ENCODE peak calls at places on chromosome 5, in six cellular contexts. V is cardiac muscle cell, C is endodermal cell, O is AG04450, L is Calu3, J is WTC11. T is an unnamed sample.

GRCh38 chr5:179226696-179227095 is 118.6 kb downstream of the ADAMTS2 start:
- DNase-seq in V (no peak), C (peak; percentile 17), O (no peak), L (no peak), J (peak; percentile 1), T (no peak)

GRCh38 chr5:170270670-170271069 is 26.9 kb downstream of the LCP2 start:
- DNase-seq in V (no peak), C (no peak), O (no peak), L (no peak), J (no peak), T (no peak)

GRCh38 chr5:56190500-56190899 is 42.6 kb downstream of the ANKRD55 start:
- DNase-seq in V (no peak), C (no peak), O (no peak), L (no peak), J (no peak), T (no peak)

GRCh38 chr5:154723740-154724505 is 31.3 kb upstream of the LARP1 start:
- DNase-seq in V (no peak), C (no peak), O (peak; percentile 24), L (no peak), J (no peak), T (no peak)

GRCh38 chr5:98106116-98107088 is 667.1 kb upstream of the RGMB start:
- DNase-seq in V (no peak), C (no peak), O (no peak), L (no peak), J (no peak), T (no peak)

GRCh38 chr5:116035123-116035522 is 2.9 kb downstream of the ARL14EPL start:
- DNase-seq in V (no peak), C (no peak), O (no peak), L (no peak), J (no peak), T (no peak)

GRCh38 chr5:93800988-93801811 is 59.8 kb upstream of the POU5F2 start:
- DNase-seq in V (peak; percentile 53), C (no peak), O (no peak), L (peak; percentile 58), J (no peak), T (peak; percentile 17)

GRCh38 chr5:173547579-173547978 is 68.9 kb downstream of the BOD1 start:
- DNase-seq in V (no peak), C (no peak), O (no peak), L (peak; percentile 14), J (no peak), T (peak; percentile 26)

GRCh38 chr5:72245517-72246238 is 74.4 kb downstream of the MRPS27 start:
- DNase-seq in V (peak; percentile 14), C (no peak), O (no peak), L (no peak), J (no peak), T (no peak)

GRCh38 chr5:34455096-34455495 is 201.0 kb upstream of the RAI14 start:
- DNase-seq in V (no peak), C (no peak), O (no peak), L (no peak), J (no peak), T (no peak)

GRCh38 chr5:1208743-1209551 is 7.6 kb downstream of the SLC6A19 start:
- DNase-seq in V (peak; percentile 52), C (no peak), O (no peak), L (peak; percentile 74), J (peak; percentile 18), T (no peak)

GRCh38 chr5:171629221-171630005 is 156.2 kb upstream of the SMIM23 start:
- DNase-seq in V (no peak), C (peak; percentile 54), O (no peak), L (no peak), J (no peak), T (no peak)
- TF ChIP-seq CTCF in V (no peak), C (no peak), O (no peak), L (no peak), J (no peak), T (no peak)

GRCh38 chr5:32794086-32794485 is 83.0 kb downstream of the NPR3 start:
- DNase-seq in V (no peak), C (peak; percentile 53), O (no peak), L (peak; percentile 18), J (no peak), T (no peak)
- TF ChIP-seq CTCF in V (peak; percentile 45), C (peak; percentile 66), O (peak; percentile 58), L (no peak), J (no peak), T (no peak)

DNA sequence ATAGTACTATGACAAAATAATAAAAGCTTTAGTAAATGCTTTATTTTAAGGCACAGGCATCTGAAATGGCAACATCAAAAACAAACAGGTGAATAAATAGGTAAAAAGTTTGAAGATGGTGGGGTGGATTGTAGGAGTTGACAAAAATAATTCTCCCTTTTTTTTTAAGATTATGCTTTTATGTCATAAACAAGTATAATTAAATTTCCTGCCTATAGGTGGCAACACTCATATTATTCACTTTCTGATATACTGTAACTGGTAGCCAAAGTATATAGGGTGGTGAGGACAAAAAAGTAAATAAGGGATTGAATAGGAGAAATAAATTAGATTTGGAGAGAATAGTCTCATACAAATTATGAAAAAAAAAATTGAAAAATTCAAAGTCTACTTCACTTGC is 120.0 kb upstream of the ACOT12 start:
- DNase-seq in V (no peak), C (no peak), O (no peak), L (no peak), J (no peak), T (no peak)
- TF ChIP-seq CTCF in V (peak; percentile 26), C (peak; percentile 9), O (peak; percentile 26), L (no peak), J (no peak), T (peak; percentile 15)

GRCh38 chr5:171418316-171418981 is 998 bp upstream of the FGF18 start:
- DNase-seq in V (peak; percentile 94), C (peak; percentile 98), O (peak; percentile 72), L (peak; percentile 91), J (peak; percentile 89), T (peak; percentile 88)

GRCh38 chr5:171419663-171420428 is 399 bp downstream of the FGF18 start:
- DNase-seq in V (peak; percentile 69), C (peak; percentile 83), O (no peak), L (peak; percentile 65), J (peak; percentile 52), T (peak; percentile 43)

GRCh38 chr5:171420429-171421231 is 1.2 kb downstream of the FGF18 start:
- DNase-seq in V (peak; percentile 81), C (peak; percentile 74), O (peak; percentile 67), L (peak; percentile 38), J (peak; percentile 26), T (no peak)

GRCh38 chr5:171421331-171422262 is 2.1 kb downstream of the FGF18 start:
- DNase-seq in V (no peak), C (peak; percentile 55), O (no peak), L (no peak), J (no peak), T (no peak)

DNA sequence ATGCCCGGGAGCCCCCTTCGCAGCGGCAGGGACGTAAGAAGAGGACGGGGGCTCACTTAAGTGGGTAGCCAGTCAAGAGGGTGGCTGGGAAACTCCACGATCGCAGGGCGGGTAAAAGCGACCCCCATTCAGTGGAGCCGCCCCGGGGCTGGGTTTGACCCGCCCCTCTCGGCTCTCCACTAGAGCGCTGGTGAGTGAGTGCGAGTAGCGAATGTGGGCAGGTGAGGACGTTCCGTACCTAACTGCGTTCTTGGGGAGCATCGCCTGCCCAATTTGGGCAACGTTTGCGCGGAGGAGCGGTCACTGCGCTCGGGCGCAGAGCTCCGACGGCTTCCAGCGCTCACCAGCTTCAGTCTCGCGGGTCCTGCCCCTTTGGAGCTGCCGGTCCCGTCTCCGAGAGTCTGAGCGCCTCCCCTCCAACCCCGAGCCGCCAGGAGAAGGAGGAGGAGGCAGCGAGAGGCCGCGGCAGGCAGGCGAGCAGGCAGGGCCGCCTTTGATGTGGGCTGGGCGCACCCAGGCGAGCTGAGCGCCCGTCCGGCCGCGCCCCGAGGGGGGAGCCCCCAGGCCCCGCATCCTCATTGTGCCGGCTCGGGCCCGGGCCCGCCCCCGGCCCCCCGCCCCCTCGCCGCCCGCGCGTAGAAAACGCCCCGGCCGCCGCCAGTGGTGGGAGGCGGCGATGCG is at the start of gene FGF18:
- DNase-seq in V (peak; percentile 92), C (peak; percentile 92), O (no peak), L (peak; percentile 69), J (peak; percentile 76), T (peak; percentile 65)
- TF ChIP-seq CTCF in V (no peak), C (no peak), O (no peak), L (no peak), J (no peak), T (no peak)

DNA sequence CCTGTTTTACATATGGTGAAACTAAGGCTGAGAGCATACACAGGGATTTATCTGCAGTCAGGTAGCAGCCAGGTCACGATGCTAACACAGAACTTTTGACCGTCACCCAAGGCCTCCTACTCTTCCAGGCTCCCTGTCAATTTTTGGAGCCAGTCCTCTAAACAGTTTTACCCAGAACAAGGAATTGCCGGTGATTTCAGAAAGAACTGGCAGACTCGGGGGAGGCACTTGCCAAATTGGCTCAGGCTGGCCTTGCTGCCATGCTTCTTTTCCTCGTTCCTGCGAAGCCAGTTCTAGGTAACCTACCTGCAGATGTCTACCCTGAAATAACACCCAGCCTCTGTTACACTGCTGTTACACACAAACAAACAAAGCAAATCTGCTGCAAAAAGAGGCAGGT is 21.2 kb downstream of the GRIA1 start:
- DNase-seq in V (no peak), C (no peak), O (no peak), L (no peak), J (no peak), T (no peak)
- TF ChIP-seq CTCF in V (no peak), C (no peak), O (no peak), L (no peak), J (no peak), T (no peak)

DNA sequence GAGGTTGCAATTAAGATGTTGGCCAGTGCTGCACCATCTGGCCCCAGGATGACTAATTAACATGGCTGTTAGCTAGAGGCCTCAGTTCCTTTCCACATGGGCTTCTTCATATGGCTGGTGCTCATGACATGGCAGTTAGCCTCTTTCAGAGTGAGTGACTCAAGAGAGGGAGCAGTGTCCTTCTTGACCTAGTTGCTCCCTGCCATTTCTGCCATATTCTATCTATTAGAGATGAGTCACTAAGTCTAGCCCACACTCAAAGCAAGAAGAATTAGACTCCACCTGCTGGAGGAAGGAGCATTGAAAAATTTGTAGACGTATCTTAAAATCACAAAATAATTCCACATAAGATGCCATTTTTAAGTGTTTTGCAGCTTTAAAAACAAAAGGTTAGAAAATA is 651.2 kb upstream of the CCNG1 start:
- DNase-seq in V (no peak), C (no peak), O (no peak), L (no peak), J (no peak), T (no peak)
- TF ChIP-seq CTCF in V (no peak), C (peak; percentile 41), O (no peak), L (no peak), J (no peak), T (no peak)

GRCh38 chr5:36632363-36632664 is 25.9 kb downstream of the SLC1A3 start:
- DNase-seq in V (no peak), C (no peak), O (no peak), L (no peak), J (no peak), T (no peak)
- TF ChIP-seq CTCF in V (no peak), C (no peak), O (no peak), L (no peak), J (no peak), T (no peak)

GRCh38 chr5:31291323-31291854 is 97.9 kb downstream of the CDH6 start:
- DNase-seq in V (no peak), C (peak; percentile 61), O (no peak), L (no peak), J (peak; percentile 39), T (no peak)
- TF ChIP-seq CTCF in V (peak; percentile 43), C (peak; percentile 66), O (no peak), L (no peak), J (no peak), T (no peak)

GRCh38 chr5:132725745-132726144 is 11.6 kb downstream of the KIF3A start:
- DNase-seq in V (no peak), C (no peak), O (no peak), L (no peak), J (no peak), T (no peak)
- TF ChIP-seq CTCF in V (no peak), C (no peak), O (no peak), L (no peak), J (no peak), T (no peak)

T was measured in GM10248.